ENCODE peak calls at places on chromosomes 1 and 21, in ten cellular contexts. T, V, H, B, D, A, Y, L, E and X are unnamed samples.

GRCh38 chr1:112935474-112936289 is 20.3 kb downstream of the SLC16A1 start:
- DNase-seq in B (no peak), T (no peak), A (no peak), H (no peak), E (no peak), D (no peak), L (no peak), Y (peak; percentile 77), V (no peak), X (no peak)

GRCh38 chr1:32014199-32014936 is 700 bp downstream of the KHDRBS1 start:
- DNase-seq in B (no peak), A (peak; percentile 71), V (peak; percentile 72), L (peak; percentile 24), Y (peak; percentile 16), D (peak; percentile 49), H (no peak), T (peak; percentile 76), E (peak; percentile 38), X (peak; percentile 84)

GRCh38 chr1:163346326-163346870 is 24.6 kb downstream of the NUF2 start:
- DNase-seq in D (no peak), B (no peak), E (no peak), H (no peak), A (no peak), V (no peak), T (no peak), Y (no peak), L (no peak), X (no peak)

GRCh38 chr1:92577251-92577895 is 90.6 kb upstream of the GFI1 start:
- DNase-seq in A (no peak), H (no peak), Y (peak; percentile 69), B (no peak), E (no peak), V (no peak), T (no peak), L (no peak), D (no peak), X (no peak)

GRCh38 chr1:109759513-109760334 is 4.0 kb downstream of the EPS8L3 start:
- DNase-seq in Y (no peak), A (no peak), T (peak; percentile 42), E (no peak), V (peak; percentile 15), H (no peak), D (no peak), B (peak; percentile 52), L (no peak), X (peak; percentile 74)

GRCh38 chr1:201546093-201546492 is 7.2 kb downstream of the NAV1 start:
- DNase-seq in B (no peak), D (no peak), A (peak; percentile 45), E (no peak), L (no peak), Y (no peak), V (peak; percentile 75), T (no peak), H (no peak), X (no peak)

GRCh38 chr1:156247460-156248322 is at the start of gene PAQR6:
- DNase-seq in A (no peak), V (peak; percentile 66), Y (no peak), H (no peak), T (no peak), E (no peak), D (no peak), B (no peak), L (no peak), X (no peak)

GRCh38 chr1:9166289-9167235 is 37.7 kb upstream of the GPR157 start:
- DNase-seq in A (no peak), D (no peak), E (no peak), H (no peak), L (no peak), V (no peak), B (no peak), T (no peak), Y (peak; percentile 87), X (no peak)

GRCh38 chr1:29465755-29466154 is 229.4 kb downstream of the PTPRU start:
- DNase-seq in T (no peak), E (no peak), A (peak; percentile 77), H (peak; percentile 7), B (no peak), L (no peak), V (peak; percentile 72), D (no peak), Y (peak; percentile 6), X (no peak)

GRCh38 chr1:226223786-226224244 is 351 bp downstream of the MIXL1 start:
- DNase-seq in L (peak; percentile 37), V (peak; percentile 81), Y (peak; percentile 4), D (no peak), T (no peak), A (peak; percentile 62), E (no peak), H (no peak), B (no peak), X (no peak)

GRCh38 chr1:159000070-159000409 is 9.7 kb upstream of the IFI16 start:
- DNase-seq in E (no peak), A (no peak), T (no peak), V (no peak), L (no peak), Y (no peak), B (no peak), D (no peak), H (no peak), X (no peak)

GRCh38 chr1:22428672-22429071 is 23.0 kb upstream of the ZBTB40 start:
- DNase-seq in E (peak; percentile 35), T (no peak), D (no peak), A (peak; percentile 51), L (no peak), V (peak; percentile 61), B (no peak), Y (peak; percentile 27), H (no peak), X (no peak)

GRCh38 chr21:42496120-42496838 is at the start of gene RSPH1:
- DNase-seq in D (peak; percentile 99), E (peak; percentile 99), T (peak; percentile 99), V (peak; percentile 100), Y (peak; percentile 92), H (peak; percentile 94), L (peak; percentile 100), A (peak; percentile 99), B (peak; percentile 98), X (peak; percentile 100)
- TF ChIP-seq CTCF in D (no peak), E (no peak), T (no peak), V (peak; percentile 14), Y (no peak), H (no peak), L (no peak), A (no peak), B (no peak), X (no peak)

GRCh38 chr1:178633068-178633467 is 92.0 kb upstream of the RALGPS2 start:
- DNase-seq in H (no peak), T (no peak), V (no peak), A (no peak), Y (peak; percentile 98), D (no peak), E (peak; percentile 25), B (no peak), L (no peak), X (no peak)
- TF ChIP-seq CTCF in H (no peak), T (no peak), V (no peak), A (no peak), Y (no peak), D (no peak), E (no peak), B (no peak), L (no peak), X (no peak)

GRCh38 chr21:26877015-26877414 is 31.8 kb upstream of the ADAMTS1 start:
- DNase-seq in T (no peak), V (no peak), B (no peak), D (no peak), L (no peak), E (no peak), H (no peak), A (no peak), Y (no peak), X (no peak)

GRCh38 chr21:26884436-26884835 is 39.2 kb upstream of the ADAMTS1 start:
- DNase-seq in B (no peak), A (no peak), Y (no peak), D (no peak), E (no peak), V (no peak), L (no peak), T (no peak), H (no peak), X (no peak)

GRCh38 chr21:26887241-26887640 is 42.0 kb upstream of the ADAMTS1 start:
- DNase-seq in Y (peak; percentile 20), A (no peak), B (no peak), D (no peak), H (no peak), V (no peak), E (no peak), T (no peak), L (no peak), X (no peak)

GRCh38 chr21:26883768-26884167 is 38.6 kb upstream of the ADAMTS1 start:
- DNase-seq in T (no peak), H (no peak), Y (no peak), V (no peak), E (no peak), A (no peak), B (no peak), L (no peak), D (no peak), X (no peak)

DNA sequence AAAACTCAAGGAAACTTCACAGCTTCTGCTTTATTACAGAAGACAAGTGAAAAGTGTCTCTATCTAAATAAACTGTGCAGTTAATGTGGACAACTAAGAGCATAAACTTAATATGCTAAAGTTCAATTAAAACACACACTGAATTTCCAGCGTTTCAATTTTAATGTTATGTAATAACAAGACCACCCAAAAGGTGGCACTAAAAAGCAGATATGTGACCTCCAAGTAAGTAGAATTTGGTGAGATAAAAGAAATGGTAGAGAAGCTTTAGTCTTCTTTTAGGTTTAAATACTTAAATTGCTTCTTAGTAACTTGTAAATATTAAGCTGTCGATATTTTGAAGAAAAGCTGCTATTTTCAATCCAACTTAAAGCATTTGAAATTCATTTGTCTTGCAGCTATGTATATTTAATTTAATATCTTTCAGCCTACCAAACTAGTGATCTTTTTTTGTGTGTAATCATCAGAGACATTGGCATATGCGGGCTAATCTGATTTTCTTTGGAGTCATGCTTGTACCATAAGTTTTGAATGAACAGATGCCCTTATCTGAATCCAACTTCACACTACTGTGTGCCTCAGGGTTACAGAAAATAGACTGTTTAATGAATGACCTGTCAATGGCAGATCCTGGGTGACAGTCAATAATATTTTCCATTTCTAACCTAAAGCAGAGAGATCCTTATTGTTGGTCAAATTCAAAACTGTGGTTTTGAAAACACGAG is 36.5 kb upstream of the ADAMTS1 start:
- DNase-seq in T (no peak), H (peak; percentile 7), D (no peak), A (peak; percentile 48), B (no peak), L (no peak), V (no peak), E (no peak), Y (peak; percentile 2), X (no peak)
- TF ChIP-seq CTCF in T (peak; percentile 43), H (no peak), D (peak; percentile 42), A (peak; percentile 38), B (peak; percentile 42), L (peak; percentile 49), V (peak; percentile 71), E (peak; percentile 22), Y (peak; percentile 29), X (peak; percentile 60)

DNA sequence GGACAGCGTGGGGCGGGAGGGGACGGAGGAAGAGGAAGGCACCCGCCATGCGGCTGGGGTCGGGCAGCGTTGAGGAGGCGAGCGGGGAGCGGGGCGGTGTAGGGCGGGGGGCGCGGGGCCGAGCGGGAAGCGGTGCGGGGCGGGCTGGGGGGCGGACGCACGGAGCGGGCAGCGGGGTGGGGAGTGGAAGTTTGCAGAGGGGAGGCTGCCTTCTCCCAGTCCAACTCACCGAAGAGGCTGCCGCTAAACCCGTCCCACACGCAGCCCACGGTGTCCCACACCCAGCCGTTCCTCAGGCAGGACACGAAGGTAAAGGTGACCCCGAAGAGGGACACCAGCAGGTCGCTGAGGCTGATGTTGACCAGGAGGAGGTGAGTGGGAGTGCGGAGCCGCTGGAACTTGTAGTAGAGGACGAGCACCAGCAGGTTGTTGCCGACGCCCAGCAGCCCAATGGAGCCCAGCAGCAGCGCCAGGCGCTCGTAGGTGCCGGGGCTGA is 468 bp downstream of the CHML start:
- DNase-seq in E (no peak), L (peak; percentile 17), D (peak; percentile 26), Y (peak; percentile 22), T (peak; percentile 77), A (peak; percentile 27), B (peak; percentile 31), V (peak; percentile 84), H (no peak), X (no peak)
- TF ChIP-seq CTCF in E (no peak), L (no peak), D (no peak), Y (no peak), T (no peak), A (no peak), B (no peak), V (peak; percentile 48), H (no peak), X (no peak)